ENCODE peak calls at places on chromosomes 6 and 20, in seven cellular contexts. One of them, this sample, is unnamed.

GRCh38 chr20:21767739-21768223 is 62.3 kb downstream of the PAX1 start:
- DNase-seq in HCT116: no peak
- DNase-seq in heart left ventricle: no peak
- DNase-seq in spleen: no peak
- DNase-seq in adrenal gland: peak
- DNase-seq in transverse colon: no peak
- DNase-seq in IMR-90: no peak
- DNase-seq in this sample: no peak

GRCh38 chr6:134640975-134641429 is 308.9 kb downstream of the ALDH8A1 start:
- DNase-seq in heart left ventricle: peak
- DNase-seq in IMR-90: peak
- DNase-seq in spleen: peak
- DNase-seq in transverse colon: peak
- DNase-seq in adrenal gland: peak
- DNase-seq in HCT116: peak
- DNase-seq in this sample: peak

GRCh38 chr6:152416652-152417051 is 220.5 kb downstream of the SYNE1 start:
- DNase-seq in HCT116: no peak
- DNase-seq in adrenal gland: no peak
- DNase-seq in IMR-90: no peak
- DNase-seq in spleen: no peak
- DNase-seq in heart left ventricle: no peak
- DNase-seq in transverse colon: no peak
- DNase-seq in this sample: no peak

GRCh38 chr6:158256746-158257424 is 55.4 kb upstream of the TULP4 start:
- DNase-seq in transverse colon: no peak
- DNase-seq in adrenal gland: no peak
- DNase-seq in heart left ventricle: no peak
- DNase-seq in spleen: no peak
- DNase-seq in HCT116: no peak
- DNase-seq in IMR-90: no peak
- DNase-seq in this sample: no peak

GRCh38 chr20:15235799-15236198 is 898.4 kb upstream of the FLRT3 start:
- DNase-seq in transverse colon: no peak
- DNase-seq in adrenal gland: no peak
- DNase-seq in IMR-90: no peak
- DNase-seq in spleen: no peak
- DNase-seq in HCT116: no peak
- DNase-seq in heart left ventricle: no peak
- DNase-seq in this sample: no peak

GRCh38 chr6:14252271-14252850 is 134.8 kb downstream of the CD83 start:
- DNase-seq in HCT116: no peak
- DNase-seq in spleen: no peak
- DNase-seq in IMR-90: no peak
- DNase-seq in transverse colon: no peak
- DNase-seq in heart left ventricle: no peak
- DNase-seq in adrenal gland: no peak
- DNase-seq in this sample: no peak

GRCh38 chr20:37393863-37394542 is 48.1 kb downstream of the SRC start:
- DNase-seq in spleen: peak
- DNase-seq in HCT116: no peak
- DNase-seq in transverse colon: no peak
- DNase-seq in adrenal gland: no peak
- DNase-seq in heart left ventricle: no peak
- DNase-seq in IMR-90: no peak
- DNase-seq in this sample: no peak

GRCh38 chr6:158784505-158784904 is 34.7 kb downstream of the EZR start:
- DNase-seq in spleen: no peak
- DNase-seq in IMR-90: peak
- DNase-seq in transverse colon: no peak
- DNase-seq in adrenal gland: no peak
- DNase-seq in HCT116: no peak
- DNase-seq in heart left ventricle: no peak
- DNase-seq in this sample: peak

GRCh38 chr6:80163754-80164187 is 57.3 kb downstream of the BCKDHB start:
- DNase-seq in heart left ventricle: no peak
- DNase-seq in spleen: no peak
- DNase-seq in adrenal gland: no peak
- DNase-seq in transverse colon: no peak
- DNase-seq in HCT116: peak
- DNase-seq in IMR-90: peak
- DNase-seq in this sample: peak

GRCh38 chr6:106462923-106463557 is 102.5 kb downstream of the CRYBG1 start:
- DNase-seq in transverse colon: no peak
- DNase-seq in adrenal gland: no peak
- DNase-seq in HCT116: no peak
- DNase-seq in spleen: no peak
- DNase-seq in IMR-90: no peak
- DNase-seq in heart left ventricle: no peak
- DNase-seq in this sample: no peak

GRCh38 chr20:9166153-9166780 is 97.4 kb downstream of the PLCB4 start:
- DNase-seq in HCT116: no peak
- DNase-seq in IMR-90: no peak
- DNase-seq in adrenal gland: no peak
- DNase-seq in spleen: no peak
- DNase-seq in transverse colon: no peak
- DNase-seq in heart left ventricle: no peak
- DNase-seq in this sample: no peak

GRCh38 chr6:83853968-83854501 is 875 bp downstream of the RIPPLY2 start:
- DNase-seq in heart left ventricle: no peak
- DNase-seq in HCT116: no peak
- DNase-seq in IMR-90: no peak
- DNase-seq in adrenal gland: no peak
- DNase-seq in transverse colon: no peak
- DNase-seq in spleen: no peak
- DNase-seq in this sample: no peak

DNA sequence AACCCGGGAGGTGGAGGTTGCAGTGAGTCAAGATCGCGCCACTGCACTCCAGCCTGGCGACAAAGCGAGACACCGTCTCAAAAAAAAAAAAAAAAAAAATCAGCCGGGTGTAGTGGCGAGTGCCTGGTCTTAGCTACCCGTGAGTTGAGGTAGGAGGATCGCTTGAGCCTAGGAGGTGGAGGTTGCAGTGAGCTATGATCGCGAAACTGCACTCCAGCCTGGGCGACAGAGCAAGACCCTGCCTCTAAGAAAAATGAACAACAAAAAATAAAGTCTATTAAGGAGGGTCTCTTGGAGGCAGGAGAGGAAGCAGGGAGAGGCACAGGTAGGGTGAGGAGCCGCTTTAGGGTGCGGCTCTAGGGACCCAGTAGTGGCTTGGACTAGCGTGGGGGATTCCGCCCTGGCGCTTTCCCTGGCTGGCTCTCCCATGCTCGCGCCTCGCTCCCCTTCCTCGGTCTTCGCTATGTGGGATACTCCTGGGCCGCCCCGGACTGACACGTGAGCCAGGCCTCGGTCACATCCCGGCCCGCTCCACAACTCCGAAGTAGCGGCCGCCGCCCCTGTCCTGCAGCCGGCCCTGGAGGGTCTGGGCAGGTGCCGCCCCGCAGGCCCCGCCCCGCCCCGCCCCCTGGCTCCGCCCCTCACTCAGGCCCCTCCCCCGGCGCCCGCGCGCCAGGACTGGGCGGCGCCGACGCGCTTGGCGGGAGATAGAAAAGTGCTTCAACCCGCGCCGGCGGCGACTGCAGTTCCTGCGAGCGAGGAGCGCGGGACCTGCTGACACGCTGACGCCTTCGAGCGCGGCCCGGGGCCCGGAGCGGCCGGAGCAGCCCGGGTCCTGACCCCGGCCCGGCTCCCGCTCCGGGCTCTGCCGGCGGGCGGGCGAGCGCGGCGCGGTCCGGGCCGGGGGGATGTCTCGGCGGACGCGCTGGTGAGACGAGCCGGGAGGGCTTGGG is at the start of gene MYBL2:
- DNase-seq in spleen: peak
- DNase-seq in heart left ventricle: peak
- DNase-seq in transverse colon: peak
- DNase-seq in HCT116: peak
- DNase-seq in IMR-90: peak
- DNase-seq in adrenal gland: peak
- DNase-seq in this sample: peak
- TF ChIP-seq POLR2A in spleen: no peak
- TF ChIP-seq POLR2A in heart left ventricle: no peak
- TF ChIP-seq POLR2A in transverse colon: no peak
- TF ChIP-seq POLR2A in HCT116: no peak
- TF ChIP-seq POLR2A in IMR-90: no peak
- TF ChIP-seq POLR2A in adrenal gland: no peak
- TF ChIP-seq POLR2A in this sample: peak

GRCh38 chr20:63627129-63627699 is 313 bp upstream of the GMEB2 start:
- DNase-seq in transverse colon: peak
- DNase-seq in spleen: peak
- DNase-seq in heart left ventricle: peak
- DNase-seq in HCT116: peak
- DNase-seq in IMR-90: peak
- DNase-seq in adrenal gland: peak
- DNase-seq in this sample: peak
- TF ChIP-seq POLR2A in transverse colon: peak
- TF ChIP-seq POLR2A in spleen: peak
- TF ChIP-seq POLR2A in heart left ventricle: peak
- TF ChIP-seq POLR2A in HCT116: peak
- TF ChIP-seq POLR2A in IMR-90: peak
- TF ChIP-seq POLR2A in adrenal gland: peak
- TF ChIP-seq POLR2A in this sample: peak

DNA sequence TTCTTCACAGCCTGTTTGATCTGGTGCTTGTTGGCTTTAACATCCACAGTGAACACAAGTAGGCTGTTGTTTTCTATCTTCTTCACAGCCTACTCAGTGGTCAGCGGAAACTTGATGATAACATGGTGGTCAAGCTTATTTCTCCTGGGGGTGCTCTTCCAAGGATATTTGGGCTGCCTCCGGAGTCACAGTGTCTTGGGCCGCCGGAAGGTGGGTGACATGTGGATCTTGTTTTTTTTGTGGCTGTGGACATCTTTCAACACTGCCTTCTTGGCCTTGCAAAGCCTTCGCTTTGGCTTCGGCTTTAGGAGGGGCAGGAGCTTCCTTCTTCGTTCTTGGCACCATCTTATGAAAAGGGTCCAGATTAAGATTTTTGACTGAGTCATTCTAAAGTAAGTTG is 3.6 kb downstream of the HLA-F start:
- DNase-seq in HCT116: no peak
- DNase-seq in adrenal gland: no peak
- DNase-seq in spleen: no peak
- DNase-seq in IMR-90: no peak
- DNase-seq in heart left ventricle: no peak
- DNase-seq in transverse colon: no peak
- DNase-seq in this sample: no peak
- TF ChIP-seq POLR2A in HCT116: no peak
- TF ChIP-seq POLR2A in adrenal gland: no peak
- TF ChIP-seq POLR2A in spleen: no peak
- TF ChIP-seq POLR2A in IMR-90: no peak
- TF ChIP-seq POLR2A in heart left ventricle: no peak
- TF ChIP-seq POLR2A in transverse colon: no peak
- TF ChIP-seq POLR2A in this sample: no peak

GRCh38 chr6:121376411-121376810 is 42.1 kb upstream of the TBC1D32 start:
- DNase-seq in IMR-90: no peak
- DNase-seq in adrenal gland: no peak
- DNase-seq in HCT116: no peak
- DNase-seq in transverse colon: no peak
- DNase-seq in spleen: no peak
- DNase-seq in heart left ventricle: no peak
- DNase-seq in this sample: no peak
- TF ChIP-seq POLR2A in IMR-90: no peak
- TF ChIP-seq POLR2A in adrenal gland: no peak
- TF ChIP-seq POLR2A in HCT116: no peak
- TF ChIP-seq POLR2A in transverse colon: no peak
- TF ChIP-seq POLR2A in spleen: no peak
- TF ChIP-seq POLR2A in heart left ventricle: no peak
- TF ChIP-seq POLR2A in this sample: no peak

DNA sequence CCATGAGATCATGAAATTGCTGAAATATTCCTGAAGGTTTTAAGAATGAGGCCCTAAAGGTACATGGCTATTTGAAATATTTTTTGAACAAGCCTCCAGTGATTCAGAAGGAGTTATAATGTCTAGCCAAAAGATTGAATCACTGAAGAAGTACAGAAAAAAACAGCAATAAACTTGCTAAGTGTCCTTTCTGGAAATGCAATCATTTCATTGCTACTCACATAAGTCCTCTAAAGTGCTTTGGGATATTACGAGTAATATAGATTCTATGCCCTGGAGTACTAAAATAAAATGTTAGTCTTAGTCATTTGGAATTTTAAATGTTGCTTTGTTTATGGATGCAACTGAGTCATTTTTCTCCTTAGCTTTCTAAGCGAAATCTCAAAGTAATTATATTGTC is 32.7 kb downstream of the CENPW start:
- DNase-seq in heart left ventricle: no peak
- DNase-seq in HCT116: no peak
- DNase-seq in transverse colon: no peak
- DNase-seq in IMR-90: peak
- DNase-seq in spleen: no peak
- DNase-seq in adrenal gland: no peak
- DNase-seq in this sample: no peak
- TF ChIP-seq POLR2A in heart left ventricle: no peak
- TF ChIP-seq POLR2A in HCT116: no peak
- TF ChIP-seq POLR2A in transverse colon: no peak
- TF ChIP-seq POLR2A in IMR-90: no peak
- TF ChIP-seq POLR2A in spleen: no peak
- TF ChIP-seq POLR2A in adrenal gland: no peak
- TF ChIP-seq POLR2A in this sample: no peak

GRCh38 chr6:112214749-112215269 is 39.6 kb downstream of the LAMA4 start:
- DNase-seq in IMR-90: peak
- DNase-seq in HCT116: no peak
- DNase-seq in heart left ventricle: no peak
- DNase-seq in transverse colon: no peak
- DNase-seq in adrenal gland: no peak
- DNase-seq in spleen: no peak
- DNase-seq in this sample: no peak
- TF ChIP-seq POLR2A in IMR-90: no peak
- TF ChIP-seq POLR2A in HCT116: no peak
- TF ChIP-seq POLR2A in heart left ventricle: no peak
- TF ChIP-seq POLR2A in transverse colon: no peak
- TF ChIP-seq POLR2A in adrenal gland: no peak
- TF ChIP-seq POLR2A in spleen: no peak
- TF ChIP-seq POLR2A in this sample: no peak